ENCODE peak calls at places on chromosomes 5 and 9, in ten cellular contexts. One of them, this sample, is unnamed.

GRCh38 chr5:119378075-119378699 is 22.4 kb downstream of the TNFAIP8 start:
- DNase-seq in T1000: no peak
- DNase-seq in colonic mucosa: no peak
- DNase-seq in choroid plexus epithelial cell: no peak
- DNase-seq in PC-9: no peak
- DNase-seq in activated T-cell treated with anti-CD3 and anti-CD28 coated beads for 1 hour: no peak
- DNase-seq in GM23338: no peak
- DNase-seq in neural crest cell: no peak
- DNase-seq in GM12892: no peak
- DNase-seq in amniotic stem cell: no peak
- DNase-seq in this sample: no peak

GRCh38 chr9:128683340-128684064 is 5.5 kb upstream of the SET start:
- DNase-seq in GM23338: peak; percentile 97
- DNase-seq in PC-9: peak; percentile 88
- DNase-seq in colonic mucosa: peak; percentile 74
- DNase-seq in activated T-cell treated with anti-CD3 and anti-CD28 coated beads for 1 hour: no peak
- DNase-seq in neural crest cell: peak; percentile 36
- DNase-seq in choroid plexus epithelial cell: peak; percentile 86
- DNase-seq in amniotic stem cell: no peak
- DNase-seq in GM12892: no peak
- DNase-seq in T1000: no peak
- DNase-seq in this sample: peak; percentile 37

GRCh38 chr5:35087971-35088370 is 40.2 kb upstream of the AGXT2 start:
- DNase-seq in choroid plexus epithelial cell: peak; percentile 31
- DNase-seq in PC-9: peak; percentile 23
- DNase-seq in T1000: no peak
- DNase-seq in GM12892: no peak
- DNase-seq in colonic mucosa: no peak
- DNase-seq in GM23338: no peak
- DNase-seq in activated T-cell treated with anti-CD3 and anti-CD28 coated beads for 1 hour: no peak
- DNase-seq in neural crest cell: no peak
- DNase-seq in amniotic stem cell: no peak
- DNase-seq in this sample: no peak

GRCh38 chr5:15757103-15757502 is 257.1 kb downstream of the FBXL7 start:
- DNase-seq in amniotic stem cell: no peak
- DNase-seq in neural crest cell: no peak
- DNase-seq in T1000: no peak
- DNase-seq in PC-9: no peak
- DNase-seq in choroid plexus epithelial cell: peak; percentile 78
- DNase-seq in GM12892: no peak
- DNase-seq in activated T-cell treated with anti-CD3 and anti-CD28 coated beads for 1 hour: no peak
- DNase-seq in colonic mucosa: no peak
- DNase-seq in GM23338: peak; percentile 34
- DNase-seq in this sample: no peak

GRCh38 chr5:75588666-75589065 is 22.6 kb upstream of the ANKDD1B start:
- DNase-seq in GM23338: peak; percentile 40
- DNase-seq in amniotic stem cell: no peak
- DNase-seq in choroid plexus epithelial cell: peak; percentile 22
- DNase-seq in GM12892: no peak
- DNase-seq in activated T-cell treated with anti-CD3 and anti-CD28 coated beads for 1 hour: no peak
- DNase-seq in T1000: no peak
- DNase-seq in neural crest cell: no peak
- DNase-seq in colonic mucosa: no peak
- DNase-seq in PC-9: no peak
- DNase-seq in this sample: no peak

GRCh38 chr5:89282038-89282831 is 399.3 kb upstream of the MEF2C start:
- DNase-seq in amniotic stem cell: no peak
- DNase-seq in GM12892: no peak
- DNase-seq in activated T-cell treated with anti-CD3 and anti-CD28 coated beads for 1 hour: no peak
- DNase-seq in PC-9: no peak
- DNase-seq in T1000: no peak
- DNase-seq in neural crest cell: no peak
- DNase-seq in colonic mucosa: no peak
- DNase-seq in choroid plexus epithelial cell: peak; percentile 38
- DNase-seq in GM23338: no peak
- DNase-seq in this sample: no peak

GRCh38 chr5:23411200-23411599 is 96.2 kb upstream of the PRDM9 start:
- DNase-seq in GM23338: no peak
- DNase-seq in activated T-cell treated with anti-CD3 and anti-CD28 coated beads for 1 hour: no peak
- DNase-seq in choroid plexus epithelial cell: no peak
- DNase-seq in T1000: no peak
- DNase-seq in neural crest cell: no peak
- DNase-seq in PC-9: no peak
- DNase-seq in amniotic stem cell: no peak
- DNase-seq in GM12892: no peak
- DNase-seq in colonic mucosa: no peak
- DNase-seq in this sample: no peak

GRCh38 chr9:129620669-129621295 is at the start of gene C9orf50:
- DNase-seq in T1000: no peak
- DNase-seq in amniotic stem cell: no peak
- DNase-seq in colonic mucosa: no peak
- DNase-seq in neural crest cell: no peak
- DNase-seq in GM23338: no peak
- DNase-seq in PC-9: no peak
- DNase-seq in choroid plexus epithelial cell: no peak
- DNase-seq in activated T-cell treated with anti-CD3 and anti-CD28 coated beads for 1 hour: no peak
- DNase-seq in GM12892: no peak
- DNase-seq in this sample: no peak

GRCh38 chr5:71891856-71892255 is 172.8 kb downstream of the CARTPT start:
- DNase-seq in neural crest cell: no peak
- DNase-seq in choroid plexus epithelial cell: peak; percentile 56
- DNase-seq in colonic mucosa: no peak
- DNase-seq in T1000: no peak
- DNase-seq in GM12892: no peak
- DNase-seq in PC-9: peak; percentile 57
- DNase-seq in GM23338: peak; percentile 32
- DNase-seq in activated T-cell treated with anti-CD3 and anti-CD28 coated beads for 1 hour: no peak
- DNase-seq in amniotic stem cell: no peak
- DNase-seq in this sample: peak; percentile 18

GRCh38 chr5:98698359-98698758 is 75.1 kb upstream of the RGMB start:
- DNase-seq in PC-9: no peak
- DNase-seq in activated T-cell treated with anti-CD3 and anti-CD28 coated beads for 1 hour: no peak
- DNase-seq in GM12892: no peak
- DNase-seq in amniotic stem cell: no peak
- DNase-seq in colonic mucosa: no peak
- DNase-seq in neural crest cell: no peak
- DNase-seq in GM23338: no peak
- DNase-seq in choroid plexus epithelial cell: peak; percentile 39
- DNase-seq in T1000: no peak
- DNase-seq in this sample: no peak

GRCh38 chr5:66354407-66354806 is 210.3 kb downstream of the SREK1 start:
- DNase-seq in PC-9: no peak
- DNase-seq in amniotic stem cell: no peak
- DNase-seq in choroid plexus epithelial cell: no peak
- DNase-seq in T1000: no peak
- DNase-seq in GM23338: no peak
- DNase-seq in GM12892: no peak
- DNase-seq in colonic mucosa: no peak
- DNase-seq in neural crest cell: no peak
- DNase-seq in activated T-cell treated with anti-CD3 and anti-CD28 coated beads for 1 hour: no peak
- DNase-seq in this sample: no peak

GRCh38 chr5:170451764-170452365 is 52.0 kb upstream of the KCNIP1 start:
- DNase-seq in GM12892: no peak
- DNase-seq in PC-9: peak; percentile 37
- DNase-seq in choroid plexus epithelial cell: peak; percentile 76
- DNase-seq in activated T-cell treated with anti-CD3 and anti-CD28 coated beads for 1 hour: no peak
- DNase-seq in neural crest cell: no peak
- DNase-seq in GM23338: no peak
- DNase-seq in colonic mucosa: no peak
- DNase-seq in amniotic stem cell: no peak
- DNase-seq in T1000: no peak
- DNase-seq in this sample: no peak

GRCh38 chr5:160831801-160832200 is 20.2 kb downstream of the ATP10B start:
- DNase-seq in GM23338: no peak
- DNase-seq in activated T-cell treated with anti-CD3 and anti-CD28 coated beads for 1 hour: no peak
- DNase-seq in GM12892: no peak
- DNase-seq in T1000: no peak
- DNase-seq in choroid plexus epithelial cell: no peak
- DNase-seq in neural crest cell: no peak
- DNase-seq in PC-9: no peak
- DNase-seq in amniotic stem cell: no peak
- DNase-seq in colonic mucosa: no peak
- DNase-seq in this sample: no peak

GRCh38 chr5:125228358-125228757 is 481.9 kb upstream of the ZNF608 start:
- DNase-seq in T1000: no peak
- DNase-seq in amniotic stem cell: no peak
- DNase-seq in GM12892: no peak
- DNase-seq in activated T-cell treated with anti-CD3 and anti-CD28 coated beads for 1 hour: no peak
- DNase-seq in colonic mucosa: no peak
- DNase-seq in choroid plexus epithelial cell: no peak
- DNase-seq in PC-9: no peak
- DNase-seq in GM23338: no peak
- DNase-seq in neural crest cell: no peak
- DNase-seq in this sample: no peak

GRCh38 chr5:75567710-75568109 is 43.5 kb upstream of the ANKDD1B start:
- DNase-seq in neural crest cell: no peak
- DNase-seq in GM23338: no peak
- DNase-seq in choroid plexus epithelial cell: peak; percentile 77
- DNase-seq in amniotic stem cell: no peak
- DNase-seq in activated T-cell treated with anti-CD3 and anti-CD28 coated beads for 1 hour: no peak
- DNase-seq in GM12892: no peak
- DNase-seq in T1000: no peak
- DNase-seq in PC-9: no peak
- DNase-seq in colonic mucosa: no peak
- DNase-seq in this sample: peak; percentile 5

GRCh38 chr5:84825616-84826015 is 440.9 kb upstream of the EDIL3 start:
- DNase-seq in activated T-cell treated with anti-CD3 and anti-CD28 coated beads for 1 hour: no peak
- DNase-seq in amniotic stem cell: peak; percentile 4
- DNase-seq in GM12892: no peak
- DNase-seq in GM23338: no peak
- DNase-seq in T1000: no peak
- DNase-seq in PC-9: no peak
- DNase-seq in choroid plexus epithelial cell: peak; percentile 22
- DNase-seq in neural crest cell: no peak
- DNase-seq in colonic mucosa: no peak
- DNase-seq in this sample: no peak

GRCh38 chr9:127426756-127427155 is 2.6 kb downstream of the ZNF79 start:
- DNase-seq in colonic mucosa: no peak
- DNase-seq in GM12892: no peak
- DNase-seq in GM23338: no peak
- DNase-seq in activated T-cell treated with anti-CD3 and anti-CD28 coated beads for 1 hour: no peak
- DNase-seq in amniotic stem cell: no peak
- DNase-seq in choroid plexus epithelial cell: no peak
- DNase-seq in neural crest cell: no peak
- DNase-seq in T1000: no peak
- DNase-seq in PC-9: no peak
- DNase-seq in this sample: no peak

GRCh38 chr9:16813838-16814237 is 56.6 kb downstream of the BNC2 start:
- DNase-seq in amniotic stem cell: no peak
- DNase-seq in neural crest cell: no peak
- DNase-seq in GM23338: no peak
- DNase-seq in activated T-cell treated with anti-CD3 and anti-CD28 coated beads for 1 hour: no peak
- DNase-seq in GM12892: no peak
- DNase-seq in choroid plexus epithelial cell: no peak
- DNase-seq in T1000: no peak
- DNase-seq in colonic mucosa: no peak
- DNase-seq in PC-9: no peak
- DNase-seq in this sample: no peak

GRCh38 chr9:128946945-128947422 is 419 bp downstream of the DOLK start:
- DNase-seq in GM23338: peak; percentile 27
- DNase-seq in neural crest cell: no peak
- DNase-seq in T1000: no peak
- DNase-seq in amniotic stem cell: no peak
- DNase-seq in GM12892: no peak
- DNase-seq in activated T-cell treated with anti-CD3 and anti-CD28 coated beads for 1 hour: no peak
- DNase-seq in colonic mucosa: no peak
- DNase-seq in choroid plexus epithelial cell: peak; percentile 47
- DNase-seq in PC-9: no peak
- DNase-seq in this sample: no peak

GRCh38 chr5:148623741-148624140 is 30.6 kb downstream of the HTR4 start:
- DNase-seq in T1000: no peak
- DNase-seq in PC-9: peak; percentile 84
- DNase-seq in activated T-cell treated with anti-CD3 and anti-CD28 coated beads for 1 hour: no peak
- DNase-seq in GM12892: no peak
- DNase-seq in colonic mucosa: no peak
- DNase-seq in GM23338: no peak
- DNase-seq in choroid plexus epithelial cell: peak; percentile 1
- DNase-seq in amniotic stem cell: no peak
- DNase-seq in neural crest cell: no peak
- DNase-seq in this sample: no peak

GRCh38 chr5:57302643-57303042 is 128.8 kb downstream of the GPBP1 start:
- DNase-seq in T1000: no peak
- DNase-seq in activated T-cell treated with anti-CD3 and anti-CD28 coated beads for 1 hour: no peak
- DNase-seq in GM12892: no peak
- DNase-seq in neural crest cell: no peak
- DNase-seq in choroid plexus epithelial cell: peak; percentile 90
- DNase-seq in GM23338: no peak
- DNase-seq in amniotic stem cell: no peak
- DNase-seq in PC-9: no peak
- DNase-seq in colonic mucosa: no peak
- DNase-seq in this sample: no peak

GRCh38 chr9:18829858-18830257 is 203.2 kb downstream of the SAXO1 start:
- DNase-seq in colonic mucosa: no peak
- DNase-seq in neural crest cell: no peak
- DNase-seq in amniotic stem cell: no peak
- DNase-seq in PC-9: no peak
- DNase-seq in choroid plexus epithelial cell: no peak
- DNase-seq in activated T-cell treated with anti-CD3 and anti-CD28 coated beads for 1 hour: no peak
- DNase-seq in GM12892: no peak
- DNase-seq in T1000: no peak
- DNase-seq in GM23338: no peak
- DNase-seq in this sample: no peak

GRCh38 chr5:179373101-179373934 is 28.1 kb upstream of the ADAMTS2 start:
- DNase-seq in GM23338: peak; percentile 64
- DNase-seq in PC-9: no peak
- DNase-seq in neural crest cell: no peak
- DNase-seq in choroid plexus epithelial cell: no peak
- DNase-seq in GM12892: no peak
- DNase-seq in amniotic stem cell: no peak
- DNase-seq in T1000: no peak
- DNase-seq in activated T-cell treated with anti-CD3 and anti-CD28 coated beads for 1 hour: no peak
- DNase-seq in colonic mucosa: no peak
- DNase-seq in this sample: no peak

GRCh38 chr9:14678776-14679175 is 14.5 kb downstream of the ZDHHC21 start:
- DNase-seq in activated T-cell treated with anti-CD3 and anti-CD28 coated beads for 1 hour: no peak
- DNase-seq in amniotic stem cell: no peak
- DNase-seq in choroid plexus epithelial cell: no peak
- DNase-seq in T1000: no peak
- DNase-seq in neural crest cell: no peak
- DNase-seq in GM23338: no peak
- DNase-seq in colonic mucosa: no peak
- DNase-seq in PC-9: no peak
- DNase-seq in GM12892: no peak
- DNase-seq in this sample: no peak

GRCh38 chr5:2579126-2579525 is 172.4 kb downstream of the IRX2 start:
- DNase-seq in colonic mucosa: no peak
- DNase-seq in activated T-cell treated with anti-CD3 and anti-CD28 coated beads for 1 hour: no peak
- DNase-seq in neural crest cell: no peak
- DNase-seq in GM23338: peak; percentile 8
- DNase-seq in amniotic stem cell: no peak
- DNase-seq in PC-9: no peak
- DNase-seq in GM12892: no peak
- DNase-seq in choroid plexus epithelial cell: no peak
- DNase-seq in T1000: no peak
- DNase-seq in this sample: no peak